ENCODE peak calls at places on chromosomes 5 and 9, in nine cellular contexts. One of them, this sample, is unnamed.

GRCh38 chr5:91281409-91281808 is 101.7 kb downstream of the ARRDC3 start:
- DNase-seq in stimulated activated CD8-positive, alpha-beta memory T cell treated with anti-CD3 and anti-CD28 coated beads, Interleukin-12 subunit alpha, Interleukin-12 subunit beta, amount 100 ng/mL, for 1 hour: no peak
- DNase-seq in iris pigment epithelial cell: peak
- DNase-seq in H54: no peak
- DNase-seq in A172: peak
- DNase-seq in DMS153: no peak
- DNase-seq in cerebellar cortex: no peak
- DNase-seq in cardiac fibroblast: peak
- DNase-seq in thyroid gland: peak
- DNase-seq in this sample: peak

GRCh38 chr9:110623462-110624025 is 44.0 kb upstream of the SVEP1 start:
- DNase-seq in stimulated activated CD8-positive, alpha-beta memory T cell treated with anti-CD3 and anti-CD28 coated beads, Interleukin-12 subunit alpha, Interleukin-12 subunit beta, amount 100 ng/mL, for 1 hour: no peak
- DNase-seq in iris pigment epithelial cell: peak
- DNase-seq in H54: peak
- DNase-seq in A172: peak
- DNase-seq in DMS153: peak
- DNase-seq in cerebellar cortex: peak
- DNase-seq in cardiac fibroblast: peak
- DNase-seq in thyroid gland: peak
- DNase-seq in this sample: peak

GRCh38 chr9:132197856-132198550 is 36.1 kb downstream of the NTNG2 start:
- DNase-seq in stimulated activated CD8-positive, alpha-beta memory T cell treated with anti-CD3 and anti-CD28 coated beads, Interleukin-12 subunit alpha, Interleukin-12 subunit beta, amount 100 ng/mL, for 1 hour: no peak
- DNase-seq in iris pigment epithelial cell: no peak
- DNase-seq in H54: no peak
- DNase-seq in A172: no peak
- DNase-seq in DMS153: no peak
- DNase-seq in cerebellar cortex: no peak
- DNase-seq in cardiac fibroblast: no peak
- DNase-seq in thyroid gland: no peak
- DNase-seq in this sample: no peak

GRCh38 chr9:134371731-134372130 is 45.5 kb downstream of the RXRA start:
- DNase-seq in stimulated activated CD8-positive, alpha-beta memory T cell treated with anti-CD3 and anti-CD28 coated beads, Interleukin-12 subunit alpha, Interleukin-12 subunit beta, amount 100 ng/mL, for 1 hour: no peak
- DNase-seq in iris pigment epithelial cell: no peak
- DNase-seq in H54: no peak
- DNase-seq in A172: no peak
- DNase-seq in DMS153: no peak
- DNase-seq in cerebellar cortex: no peak
- DNase-seq in cardiac fibroblast: no peak
- DNase-seq in thyroid gland: no peak
- DNase-seq in this sample: peak

GRCh38 chr5:145221416-145221815 is 613.7 kb downstream of the PRELID2 start:
- DNase-seq in stimulated activated CD8-positive, alpha-beta memory T cell treated with anti-CD3 and anti-CD28 coated beads, Interleukin-12 subunit alpha, Interleukin-12 subunit beta, amount 100 ng/mL, for 1 hour: no peak
- DNase-seq in iris pigment epithelial cell: no peak
- DNase-seq in H54: no peak
- DNase-seq in A172: no peak
- DNase-seq in DMS153: no peak
- DNase-seq in cerebellar cortex: no peak
- DNase-seq in cardiac fibroblast: no peak
- DNase-seq in thyroid gland: no peak
- DNase-seq in this sample: no peak

GRCh38 chr5:36367524-36367923 is 65.8 kb upstream of the RANBP3L start:
- DNase-seq in stimulated activated CD8-positive, alpha-beta memory T cell treated with anti-CD3 and anti-CD28 coated beads, Interleukin-12 subunit alpha, Interleukin-12 subunit beta, amount 100 ng/mL, for 1 hour: no peak
- DNase-seq in iris pigment epithelial cell: peak
- DNase-seq in H54: no peak
- DNase-seq in A172: no peak
- DNase-seq in DMS153: no peak
- DNase-seq in cerebellar cortex: no peak
- DNase-seq in cardiac fibroblast: peak
- DNase-seq in thyroid gland: peak
- DNase-seq in this sample: no peak

GRCh38 chr5:150272531-150272930 is 17.0 kb downstream of the CAMK2A start:
- DNase-seq in stimulated activated CD8-positive, alpha-beta memory T cell treated with anti-CD3 and anti-CD28 coated beads, Interleukin-12 subunit alpha, Interleukin-12 subunit beta, amount 100 ng/mL, for 1 hour: no peak
- DNase-seq in iris pigment epithelial cell: peak
- DNase-seq in H54: no peak
- DNase-seq in A172: peak
- DNase-seq in DMS153: no peak
- DNase-seq in cerebellar cortex: peak
- DNase-seq in cardiac fibroblast: peak
- DNase-seq in thyroid gland: no peak
- DNase-seq in this sample: peak

GRCh38 chr5:9869616-9870288 is 239.6 kb upstream of the TAS2R1 start:
- DNase-seq in stimulated activated CD8-positive, alpha-beta memory T cell treated with anti-CD3 and anti-CD28 coated beads, Interleukin-12 subunit alpha, Interleukin-12 subunit beta, amount 100 ng/mL, for 1 hour: no peak
- DNase-seq in iris pigment epithelial cell: peak
- DNase-seq in H54: no peak
- DNase-seq in A172: peak
- DNase-seq in DMS153: no peak
- DNase-seq in cerebellar cortex: no peak
- DNase-seq in cardiac fibroblast: peak
- DNase-seq in thyroid gland: no peak
- DNase-seq in this sample: no peak

GRCh38 chr5:113067635-113068344 is 91.2 kb downstream of the DCP2 start:
- DNase-seq in stimulated activated CD8-positive, alpha-beta memory T cell treated with anti-CD3 and anti-CD28 coated beads, Interleukin-12 subunit alpha, Interleukin-12 subunit beta, amount 100 ng/mL, for 1 hour: no peak
- DNase-seq in iris pigment epithelial cell: peak
- DNase-seq in H54: no peak
- DNase-seq in A172: no peak
- DNase-seq in DMS153: no peak
- DNase-seq in cerebellar cortex: no peak
- DNase-seq in cardiac fibroblast: no peak
- DNase-seq in thyroid gland: no peak
- DNase-seq in this sample: no peak

GRCh38 chr5:89073045-89073444 is 190.1 kb upstream of the MEF2C start:
- DNase-seq in stimulated activated CD8-positive, alpha-beta memory T cell treated with anti-CD3 and anti-CD28 coated beads, Interleukin-12 subunit alpha, Interleukin-12 subunit beta, amount 100 ng/mL, for 1 hour: no peak
- DNase-seq in iris pigment epithelial cell: no peak
- DNase-seq in H54: no peak
- DNase-seq in A172: no peak
- DNase-seq in DMS153: no peak
- DNase-seq in cerebellar cortex: no peak
- DNase-seq in cardiac fibroblast: no peak
- DNase-seq in thyroid gland: no peak
- DNase-seq in this sample: no peak

GRCh38 chr5:634191-634590 is 22.1 kb downstream of the CEP72 start:
- DNase-seq in stimulated activated CD8-positive, alpha-beta memory T cell treated with anti-CD3 and anti-CD28 coated beads, Interleukin-12 subunit alpha, Interleukin-12 subunit beta, amount 100 ng/mL, for 1 hour: no peak
- DNase-seq in iris pigment epithelial cell: no peak
- DNase-seq in H54: no peak
- DNase-seq in A172: no peak
- DNase-seq in DMS153: no peak
- DNase-seq in cerebellar cortex: no peak
- DNase-seq in cardiac fibroblast: no peak
- DNase-seq in thyroid gland: no peak
- DNase-seq in this sample: no peak

GRCh38 chr5:123471385-123471784 is 40.6 kb upstream of the CSNK1G3 start:
- DNase-seq in stimulated activated CD8-positive, alpha-beta memory T cell treated with anti-CD3 and anti-CD28 coated beads, Interleukin-12 subunit alpha, Interleukin-12 subunit beta, amount 100 ng/mL, for 1 hour: no peak
- DNase-seq in iris pigment epithelial cell: no peak
- DNase-seq in H54: no peak
- DNase-seq in A172: no peak
- DNase-seq in DMS153: no peak
- DNase-seq in cerebellar cortex: no peak
- DNase-seq in cardiac fibroblast: no peak
- DNase-seq in thyroid gland: no peak
- DNase-seq in this sample: no peak

GRCh38 chr9:124632077-124632621 is 125.0 kb upstream of the NR5A1 start:
- DNase-seq in stimulated activated CD8-positive, alpha-beta memory T cell treated with anti-CD3 and anti-CD28 coated beads, Interleukin-12 subunit alpha, Interleukin-12 subunit beta, amount 100 ng/mL, for 1 hour: no peak
- DNase-seq in iris pigment epithelial cell: peak
- DNase-seq in H54: no peak
- DNase-seq in A172: peak
- DNase-seq in DMS153: no peak
- DNase-seq in cerebellar cortex: no peak
- DNase-seq in cardiac fibroblast: peak
- DNase-seq in thyroid gland: no peak
- DNase-seq in this sample: no peak

GRCh38 chr9:94479757-94480156 is 75.1 kb upstream of the PCAT7 start:
- DNase-seq in stimulated activated CD8-positive, alpha-beta memory T cell treated with anti-CD3 and anti-CD28 coated beads, Interleukin-12 subunit alpha, Interleukin-12 subunit beta, amount 100 ng/mL, for 1 hour: no peak
- DNase-seq in iris pigment epithelial cell: no peak
- DNase-seq in H54: no peak
- DNase-seq in A172: no peak
- DNase-seq in DMS153: no peak
- DNase-seq in cerebellar cortex: no peak
- DNase-seq in cardiac fibroblast: no peak
- DNase-seq in thyroid gland: no peak
- DNase-seq in this sample: no peak